ENCODE peak calls at places on chromosomes 6 and 20, in eight cellular contexts. P is ascending aorta, A is RWPE2, M is SJSA1, W is mammary epithelial cell, Y is WERI-Rb-1, I is adrenal gland, E is tibial artery. F is an unnamed sample.
A peak's percentile ranks its signal among the peaks of the same experiment; 100 is the strongest.

GRCh38 chr20:3470627-3471396 is at the start of gene ATRN:
- DNase-seq in P (peak; percentile 94), A (peak; percentile 91), M (peak; percentile 93), W (peak; percentile 87), Y (peak; percentile 94), I (peak; percentile 92), E (peak; percentile 88), F (peak; percentile 86)

GRCh38 chr6:33987531-33988021 is 158.3 kb downstream of the GRM4 start:
- DNase-seq in P (peak; percentile 46), A (no peak), M (peak; percentile 31), W (no peak), Y (peak; percentile 23), I (no peak), E (no peak), F (peak; percentile 56)

GRCh38 chr6:166999845-167000253 is 652 bp downstream of the CEP43 start:
- DNase-seq in P (peak; percentile 64), A (no peak), M (no peak), W (no peak), Y (no peak), I (peak; percentile 20), E (peak; percentile 27), F (no peak)

GRCh38 chr6:49327575-49327974 is 135.5 kb downstream of the MMUT start:
- DNase-seq in P (no peak), A (no peak), M (no peak), W (no peak), Y (no peak), I (no peak), E (no peak), F (no peak)

GRCh38 chr20:54714817-54715216 is 239.4 kb downstream of the DOK5 start:
- DNase-seq in P (no peak), A (no peak), M (no peak), W (no peak), Y (no peak), I (no peak), E (no peak), F (no peak)

GRCh38 chr6:130575557-130575956 is 209.7 kb downstream of the TMEM200A start:
- DNase-seq in P (no peak), A (no peak), M (no peak), W (no peak), Y (no peak), I (no peak), E (no peak), F (no peak)

GRCh38 chr6:152399409-152399808 is 237.8 kb downstream of the SYNE1 start:
- DNase-seq in P (peak; percentile 91), A (no peak), M (no peak), W (no peak), Y (no peak), I (no peak), E (peak; percentile 63), F (no peak)

GRCh38 chr6:124870611-124871201 is 91.5 kb upstream of the RNF217 start:
- DNase-seq in P (no peak), A (no peak), M (no peak), W (peak; percentile 12), Y (no peak), I (peak; percentile 17), E (no peak), F (no peak)

GRCh38 chr6:7532821-7533220 is 8.7 kb upstream of the DSP start:
- DNase-seq in P (no peak), A (no peak), M (no peak), W (no peak), Y (no peak), I (no peak), E (no peak), F (no peak)

GRCh38 chr6:44342052-44342451 is 398 bp upstream of the SPATS1 start:
- DNase-seq in P (no peak), A (no peak), M (no peak), W (no peak), Y (no peak), I (no peak), E (peak; percentile 23), F (no peak)

GRCh38 chr6:52260634-52261033 is 16.3 kb upstream of the IL17F start:
- DNase-seq in P (no peak), A (no peak), M (no peak), W (no peak), Y (no peak), I (no peak), E (no peak), F (no peak)

GRCh38 chr6:22830463-22830862 is 261.1 kb downstream of the HDGFL1 start:
- DNase-seq in P (no peak), A (no peak), M (no peak), W (peak; percentile 11), Y (no peak), I (no peak), E (no peak), F (no peak)

GRCh38 chr6:22826961-22827360 is 257.6 kb downstream of the HDGFL1 start:
- DNase-seq in P (no peak), A (no peak), M (no peak), W (peak; percentile 82), Y (no peak), I (no peak), E (no peak), F (no peak)

GRCh38 chr6:22828179-22829062 is 259.1 kb downstream of the HDGFL1 start:
- DNase-seq in P (peak; percentile 71), A (no peak), M (peak; percentile 74), W (peak; percentile 97), Y (peak; percentile 80), I (peak; percentile 65), E (no peak), F (peak; percentile 80)

GRCh38 chr6:22827760-22828159 is 258.4 kb downstream of the HDGFL1 start:
- DNase-seq in P (no peak), A (no peak), M (no peak), W (no peak), Y (no peak), I (no peak), E (no peak), F (peak; percentile 16)

GRCh38 chr6:22829070-22829469 is 259.7 kb downstream of the HDGFL1 start:
- DNase-seq in P (no peak), A (no peak), M (no peak), W (peak; percentile 37), Y (no peak), I (no peak), E (no peak), F (no peak)
- H3K4me3 ChIP-seq in P (no peak overlapping the region), A (no peak overlapping the region), M (no peak overlapping the region), W (no peak overlapping the region), Y (no peak overlapping the region), I (no peak overlapping the region), E (no peak overlapping the region), F (no peak overlapping the region)

GRCh38 chr20:24863356-24863755 is 85.7 kb upstream of the CST7 start:
- DNase-seq in P (no peak), A (no peak), M (no peak), W (peak; percentile 76), Y (no peak), I (no peak), E (no peak), F (no peak)

GRCh38 chr20:24866008-24866407 is 83.1 kb upstream of the CST7 start:
- DNase-seq in P (no peak), A (no peak), M (no peak), W (peak; percentile 88), Y (no peak), I (no peak), E (no peak), F (no peak)

GRCh38 chr20:24859539-24859938 is 89.5 kb upstream of the CST7 start:
- DNase-seq in P (no peak), A (no peak), M (no peak), W (no peak), Y (no peak), I (no peak), E (no peak), F (no peak)

GRCh38 chr20:24862606-24863005 is 86.5 kb upstream of the CST7 start:
- DNase-seq in P (no peak), A (no peak), M (no peak), W (no peak), Y (no peak), I (no peak), E (no peak), F (peak; percentile 26)

GRCh38 chr20:24862186-24862585 is 86.9 kb upstream of the CST7 start:
- DNase-seq in P (no peak), A (no peak), M (no peak), W (no peak), Y (no peak), I (no peak), E (no peak), F (no peak)
- H3K9me3 ChIP-seq in P (no peaks in the 10 kb centered on the region), A (no peaks in the 10 kb centered on the region), M (no peaks in the 10 kb centered on the region), W (peaks cover 9% of the 10 kb centered on the region), Y (peaks cover 10% of the 10 kb centered on the region), I (no peaks in the 10 kb centered on the region), E (no peaks in the 10 kb centered on the region), F (peaks cover 37% of the 10 kb centered on the region)

DNA sequence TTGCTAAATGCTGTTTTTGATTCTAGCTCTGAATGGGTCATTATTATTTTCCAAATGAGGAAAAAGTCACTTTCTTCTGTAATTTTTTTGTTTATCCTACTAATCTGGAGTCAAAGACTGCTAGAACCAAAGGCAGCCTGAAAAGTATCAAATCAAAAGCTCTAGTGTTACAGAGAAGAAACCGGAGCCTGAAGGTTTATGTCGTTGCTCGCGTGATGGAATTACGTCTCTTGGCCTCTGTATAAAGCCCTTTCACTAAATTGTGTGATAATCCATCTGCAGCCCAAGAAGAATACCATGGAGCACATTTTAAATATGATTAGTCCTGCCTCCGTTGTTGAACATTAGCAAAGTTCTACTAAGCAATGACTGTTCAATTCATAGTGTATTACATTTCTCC is 738.6 kb downstream of the C6orf118 start:
- DNase-seq in P (no peak), A (no peak), M (no peak), W (no peak), Y (no peak), I (no peak), E (no peak), F (no peak)
- H3K4me3 ChIP-seq in P (no peak overlapping the region), A (no peak overlapping the region), M (no peak overlapping the region), W (no peak overlapping the region), Y (no peak overlapping the region), I (no peak overlapping the region), E (no peak overlapping the region), F (no peak overlapping the region)

DNA sequence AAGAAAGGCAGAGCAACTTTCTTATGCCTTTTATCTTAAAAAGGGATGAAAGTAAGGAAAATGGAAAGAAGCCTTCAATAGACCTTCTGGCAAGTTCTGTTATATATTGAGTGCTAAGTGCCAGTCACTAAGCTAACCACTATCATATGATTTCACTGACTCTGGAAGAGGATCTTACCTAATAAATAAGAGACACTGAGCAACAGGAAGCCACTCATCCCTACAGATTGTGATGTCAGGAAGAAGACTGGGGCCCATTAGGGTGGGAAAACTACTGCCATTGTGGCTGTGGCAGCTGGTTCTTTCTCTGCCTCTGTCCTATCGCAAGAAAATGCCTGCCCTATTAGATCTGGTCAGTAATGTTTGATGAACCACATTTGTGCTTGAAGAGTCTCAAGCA is 89.6 kb downstream of the AIG1 start:
- DNase-seq in P (no peak), A (no peak), M (no peak), W (no peak), Y (no peak), I (no peak), E (no peak), F (no peak)
- H3K9me3 ChIP-seq in P (no peaks in the 10 kb centered on the region), A (no peaks in the 10 kb centered on the region), M (no peaks in the 10 kb centered on the region), W (no peaks in the 10 kb centered on the region), Y (no peaks in the 10 kb centered on the region), I (no peaks in the 10 kb centered on the region), E (no peaks in the 10 kb centered on the region), F (no peaks in the 10 kb centered on the region)

DNA sequence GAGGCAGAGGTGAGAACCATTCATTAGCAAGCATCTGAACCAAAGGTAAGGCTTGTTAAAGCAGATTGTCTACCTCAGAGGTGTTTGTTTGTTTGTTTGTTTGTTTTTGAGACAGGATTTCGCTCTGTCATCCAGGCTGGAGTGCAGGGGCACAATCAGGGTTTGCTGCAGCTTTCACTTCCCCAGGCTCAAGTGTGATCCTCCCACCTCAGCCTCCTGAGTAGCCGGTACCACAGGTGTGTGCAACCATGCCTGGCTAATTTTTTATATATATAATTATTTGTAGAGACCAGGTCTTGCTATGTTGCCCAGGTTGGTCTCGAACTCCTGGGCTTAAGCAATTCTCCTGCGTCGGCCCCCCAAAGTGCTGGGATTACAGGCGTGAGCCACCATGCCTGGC is 17.2 kb downstream of the CYP39A1 start:
- DNase-seq in P (no peak), A (no peak), M (no peak), W (no peak), Y (no peak), I (no peak), E (no peak), F (no peak)
- H3K4me3 ChIP-seq in P (no peak overlapping the region), A (no peak overlapping the region), M (no peak overlapping the region), W (no peak overlapping the region), Y (no peak overlapping the region), I (no peak overlapping the region), E (no peak overlapping the region), F (no peak overlapping the region)

F was measured in trophoblast cell.